ENCODE peak calls at places on chromosomes 3 and 15, in five cellular contexts. M is GM23338, J is mesendoderm, B is ovary, U is neuronal stem cell. I is an unnamed sample. For H3K36me3, the result is how much of the 10 kb centered on the place peaks cover.

GRCh38 chr15:50256188-50257041 is 9.1 kb downstream of the HDC start:
- DNase-seq in M (no peak), J (no peak), B (no peak), U (no peak), I (no peak)

GRCh38 chr3:187958432-187959003 is 195.4 kb upstream of the LPP start:
- DNase-seq in M (no peak), J (no peak), B (no peak), U (no peak), I (no peak)

GRCh38 chr3:61736506-61736905 is 175.1 kb downstream of the PTPRG start:
- DNase-seq in M (no peak), J (no peak), B (no peak), U (no peak), I (no peak)

GRCh38 chr15:77901921-77902750 is 175.4 kb downstream of the TBC1D2B start:
- DNase-seq in M (peak), J (peak), B (no peak), U (no peak), I (no peak)

GRCh38 chr3:87436781-87437543 is 160.6 kb upstream of the POU1F1 start:
- DNase-seq in M (no peak), J (no peak), B (no peak), U (no peak), I (peak)

GRCh38 chr3:123642182-123642956 is 57.5 kb upstream of the HACD2 start:
- DNase-seq in M (peak), J (peak), B (peak), U (peak), I (peak)

GRCh38 chr3:56980798-56981390 is 79.6 kb upstream of the SPATA12 start:
- DNase-seq in M (no peak), J (peak), B (no peak), U (no peak), I (peak)

GRCh38 chr3:84946240-84946639 is 12.5 kb upstream of the CADM2 start:
- DNase-seq in M (peak), J (peak), B (no peak), U (no peak), I (no peak)

GRCh38 chr15:77031376-77032050 is 36.6 kb downstream of the PSTPIP1 start:
- DNase-seq in M (no peak), J (no peak), B (no peak), U (no peak), I (no peak)

GRCh38 chr3:111859061-111859973 is at the start of gene PHLDB2:
- DNase-seq in M (peak), J (peak), B (peak), U (peak), I (no peak)

GRCh38 chr3:134338516-134339261 is 35.6 kb downstream of the AMOTL2 start:
- DNase-seq in M (no peak), J (no peak), B (no peak), U (no peak), I (no peak)

GRCh38 chr15:85429522-85429921 is 49.1 kb downstream of the AKAP13 start:
- DNase-seq in M (no peak), J (no peak), B (no peak), U (no peak), I (no peak)

GRCh38 chr3:147939425-147940196 is 530.4 kb downstream of the ZIC1 start:
- DNase-seq in M (peak), J (no peak), B (no peak), U (no peak), I (no peak)

GRCh38 chr15:96362759-96363678 is 32.5 kb downstream of the NR2F2 start:
- DNase-seq in M (peak), J (peak), B (no peak), U (no peak), I (no peak)

GRCh38 chr3:38297947-38298711 is 16.0 kb downstream of the SLC22A14 start:
- DNase-seq in M (peak), J (no peak), B (no peak), U (no peak), I (no peak)

GRCh38 chr3:150238043-150238802 is 169.9 kb upstream of the TSC22D2 start:
- DNase-seq in M (no peak), J (no peak), B (no peak), U (no peak), I (no peak)

GRCh38 chr3:97793415-97794019 is 28.3 kb upstream of the CRYBG3 start:
- DNase-seq in M (peak), J (peak), B (no peak), U (peak), I (peak)

GRCh38 chr3:133973249-133973980 is 56.3 kb downstream of the SLCO2A1 start:
- DNase-seq in M (no peak), J (no peak), B (no peak), U (no peak), I (no peak)

GRCh38 chr3:131972091-131972490 is 62.7 kb downstream of the CPNE4 start:
- DNase-seq in M (no peak), J (no peak), B (no peak), U (no peak), I (no peak)

GRCh38 chr3:23811117-23811487 is 5.3 kb downstream of the UBE2E1 start:
- DNase-seq in M (peak), J (peak), B (no peak), U (no peak), I (no peak)

GRCh38 chr15:93880358-93880757 is 351.0 kb upstream of the MCTP2 start:
- DNase-seq in M (no peak), J (no peak), B (no peak), U (no peak), I (no peak)

GRCh38 chr3:86388848-86389247 is 602.1 kb downstream of the VGLL3 start:
- DNase-seq in M (peak), J (peak), B (no peak), U (no peak), I (no peak)

GRCh38 chr3:64002248-64002647 is 21.0 kb downstream of the PSMD6 start:
- DNase-seq in M (no peak), J (no peak), B (no peak), U (no peak), I (no peak)
- H3K36me3 ChIP-seq in M (under half), J (under half), B (under half), U (under half), I (under half)

DNA sequence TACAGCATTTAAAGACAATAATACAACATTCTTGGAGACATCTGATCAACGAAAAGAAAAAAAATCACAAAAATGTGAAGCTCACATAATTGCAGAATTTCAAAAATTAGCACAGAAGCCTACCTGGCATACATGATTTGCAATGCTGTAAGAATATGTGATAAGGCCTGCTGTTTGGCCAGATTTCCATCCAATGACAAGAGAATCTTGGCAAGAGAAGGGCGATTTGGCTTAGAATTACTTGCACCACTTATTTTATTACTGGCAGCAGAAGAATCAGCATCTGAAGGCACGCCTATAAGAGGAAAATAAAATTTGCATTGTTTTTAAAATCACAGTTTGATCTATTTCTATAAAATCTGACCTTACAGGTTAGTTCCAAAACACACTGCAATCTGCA is 70.2 kb upstream of the OCA2 start:
- DNase-seq in M (no peak), J (no peak), B (no peak), U (no peak), I (no peak)
- H3K36me3 ChIP-seq in M (under half), J (under half), B (under half), U (under half), I (under half)

GRCh38 chr3:16303037-16303436 is 38.0 kb downstream of the OXNAD1 start:
- DNase-seq in M (no peak), J (no peak), B (no peak), U (no peak), I (no peak)
- H3K36me3 ChIP-seq in M (under half), J (under half), B (under half), U (under half), I (under half)

GRCh38 chr3:69058947-69059224 is 6.8 kb upstream of the TMF1 start:
- DNase-seq in M (no peak), J (no peak), B (no peak), U (no peak), I (no peak)
- H3K36me3 ChIP-seq in M (under half), J (under half), B (under half), U (under half), I (under half)

GRCh38 chr3:58039609-58040008 is 31.4 kb downstream of the FLNB start:
- DNase-seq in M (no peak), J (no peak), B (no peak), U (no peak), I (no peak)

GRCh38 chr3:58038675-58039302 is 30.6 kb downstream of the FLNB start:
- DNase-seq in M (no peak), J (no peak), B (no peak), U (no peak), I (no peak)

GRCh38 chr3:58042947-58043707 is 34.9 kb downstream of the FLNB start:
- DNase-seq in M (no peak), J (no peak), B (no peak), U (no peak), I (no peak)

GRCh38 chr3:58041826-58042324 is 33.7 kb downstream of the FLNB start:
- DNase-seq in M (peak), J (no peak), B (no peak), U (no peak), I (peak)

GRCh38 chr3:58041182-58041825 is 33.1 kb downstream of the FLNB start:
- DNase-seq in M (no peak), J (no peak), B (no peak), U (no peak), I (no peak)
- H3K36me3 ChIP-seq in M (under half), J (under half), B (under half), U (under half), I (under half)

DNA sequence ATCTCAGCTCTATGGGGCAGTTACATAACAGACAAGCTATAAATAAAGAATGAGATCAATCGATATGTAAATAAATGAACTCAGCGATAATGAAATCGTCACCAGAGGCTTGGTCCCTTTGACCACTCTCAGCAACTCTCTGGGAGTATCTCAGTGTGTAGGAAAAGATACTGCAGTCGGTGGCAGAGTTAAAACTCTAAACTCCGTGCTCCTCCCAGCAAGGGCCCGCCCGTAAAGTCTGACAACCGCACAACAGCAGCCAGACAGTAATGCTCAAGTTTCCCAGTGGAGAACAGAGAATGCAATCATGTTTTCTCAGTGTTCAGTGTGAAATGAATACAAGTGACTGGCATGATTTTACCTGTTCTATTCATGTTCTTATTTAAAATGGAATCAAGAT is 28.3 kb upstream of the IGF1R start:
- DNase-seq in M (no peak), J (no peak), B (no peak), U (no peak), I (no peak)
- H3K36me3 ChIP-seq in M (under half), J (under half), B (under half), U (under half), I (under half)